ENCODE peak calls at places on chromosomes 12 and 14, in ten cellular contexts. G is RWPE1, R is heart left ventricle, J is left ventricle myocardium inferior, L is tibial artery, N is Peyer's patch, F is IMR-90, E is mesothelial cell of epicardium, X is choroid plexus epithelial cell, Q is lung. C is an unnamed sample.

GRCh38 chr12:62724285-62724684 is 210.7 kb downstream of the PPM1H start:
- DNase-seq in G (no peak), R (no peak), J (no peak), L (no peak), N (no peak), F (no peak), E (no peak), X (no peak), Q (no peak), C (no peak)

GRCh38 chr14:102775855-102776760 is 1.1 kb upstream of the TRAF3 start:
- DNase-seq in G (no peak), R (no peak), J (no peak), L (peak), N (no peak), F (peak), E (no peak), X (peak), Q (no peak), C (peak)

GRCh38 chr14:74980398-74980745 is 22.3 kb upstream of the EIF2B2 start:
- DNase-seq in G (no peak), R (no peak), J (no peak), L (no peak), N (no peak), F (no peak), E (no peak), X (peak), Q (no peak), C (no peak)

GRCh38 chr14:29712586-29712985 is 215.1 kb downstream of the PRKD1 start:
- DNase-seq in G (no peak), R (no peak), J (no peak), L (no peak), N (no peak), F (no peak), E (no peak), X (no peak), Q (no peak), C (no peak)

GRCh38 chr12:57629897-57630471 is 3.0 kb downstream of the B4GALNT1 start:
- DNase-seq in G (no peak), R (no peak), J (no peak), L (no peak), N (peak), F (no peak), E (no peak), X (no peak), Q (no peak), C (no peak)

GRCh38 chr12:114430306-114430705 is 24.4 kb upstream of the TBX5 start:
- DNase-seq in G (no peak), R (no peak), J (no peak), L (no peak), N (no peak), F (peak), E (no peak), X (peak), Q (no peak), C (no peak)

GRCh38 chr12:4962539-4963486 is 53.1 kb downstream of the KCNA1 start:
- DNase-seq in G (no peak), R (no peak), J (no peak), L (no peak), N (no peak), F (no peak), E (no peak), X (no peak), Q (no peak), C (no peak)

GRCh38 chr12:89111964-89112363 is 240.3 kb downstream of the DUSP6 start:
- DNase-seq in G (no peak), R (no peak), J (no peak), L (no peak), N (no peak), F (no peak), E (no peak), X (no peak), Q (no peak), C (no peak)

GRCh38 chr12:92953747-92954146 is 24.7 kb upstream of the EEA1 start:
- DNase-seq in G (no peak), R (no peak), J (no peak), L (no peak), N (no peak), F (no peak), E (no peak), X (no peak), Q (no peak), C (no peak)

GRCh38 chr12:68119250-68119649 is 40.3 kb downstream of the IFNG start:
- DNase-seq in G (no peak), R (no peak), J (no peak), L (no peak), N (no peak), F (no peak), E (no peak), X (no peak), Q (no peak), C (no peak)

GRCh38 chr14:45198551-45198950 is 54.5 kb downstream of the MIS18BP1 start:
- DNase-seq in G (peak), R (no peak), J (no peak), L (no peak), N (no peak), F (peak), E (no peak), X (peak), Q (no peak), C (no peak)

GRCh38 chr12:13000616-13000934 is 510 bp upstream of the HEBP1 start:
- DNase-seq in G (peak), R (no peak), J (no peak), L (no peak), N (no peak), F (no peak), E (no peak), X (no peak), Q (no peak), C (peak)

GRCh38 chr12:107805488-107806180 is 31.1 kb downstream of the ASCL4 start:
- DNase-seq in G (no peak), R (no peak), J (no peak), L (no peak), N (no peak), F (no peak), E (no peak), X (no peak), Q (no peak), C (no peak)

GRCh38 chr12:63893170-63893569 is 48.7 kb downstream of the SRGAP1 start:
- DNase-seq in G (no peak), R (no peak), J (no peak), L (no peak), N (no peak), F (no peak), E (no peak), X (no peak), Q (no peak), C (no peak)

GRCh38 chr12:14048949-14049545 is 67.6 kb upstream of the GRIN2B start:
- DNase-seq in G (no peak), R (no peak), J (no peak), L (no peak), N (no peak), F (no peak), E (no peak), X (no peak), Q (no peak), C (no peak)

GRCh38 chr12:40342010-40342409 is 117.2 kb downstream of the LRRK2 start:
- DNase-seq in G (no peak), R (no peak), J (no peak), L (no peak), N (no peak), F (no peak), E (no peak), X (no peak), Q (no peak), C (no peak)

GRCh38 chr14:50871223-50871622 is 630 bp upstream of the ABHD12B start:
- DNase-seq in G (no peak), R (no peak), J (no peak), L (no peak), N (no peak), F (no peak), E (no peak), X (no peak), Q (no peak), C (no peak)
- TF ChIP-seq CTCF in G (no peak), R (no peak), J (no peak), L (no peak), N (no peak), F (no peak), E (no peak), X (no peak), Q (no peak), C (no peak)

GRCh38 chr12:52360663-52361271 is 6.5 kb downstream of the KRT85 start:
- DNase-seq in G (no peak), R (no peak), J (no peak), L (peak), N (no peak), F (no peak), E (peak), X (no peak), Q (no peak), C (peak)

GRCh38 chr12:52361553-52361952 is 5.7 kb downstream of the KRT85 start:
- DNase-seq in G (no peak), R (no peak), J (no peak), L (peak), N (no peak), F (no peak), E (no peak), X (no peak), Q (no peak), C (peak)

GRCh38 chr12:52364061-52364460 is 3.2 kb downstream of the KRT85 start:
- DNase-seq in G (no peak), R (no peak), J (no peak), L (no peak), N (no peak), F (no peak), E (no peak), X (no peak), Q (no peak), C (peak)

GRCh38 chr12:52363111-52363679 is 4.1 kb downstream of the KRT85 start:
- DNase-seq in G (no peak), R (no peak), J (no peak), L (no peak), N (no peak), F (no peak), E (no peak), X (no peak), Q (no peak), C (peak)

GRCh38 chr12:52362118-52362726 is 5.1 kb downstream of the KRT85 start:
- DNase-seq in G (no peak), R (no peak), J (no peak), L (no peak), N (no peak), F (no peak), E (peak), X (no peak), Q (no peak), C (peak)
- TF ChIP-seq CTCF in G (no peak), R (no peak), J (no peak), L (no peak), N (no peak), F (no peak), E (no peak), X (peak), Q (no peak), C (no peak)

GRCh38 chr14:77409131-77409533 is 14.2 kb downstream of the NOXRED1 start:
- DNase-seq in G (no peak), R (no peak), J (no peak), L (no peak), N (no peak), F (no peak), E (no peak), X (peak), Q (no peak), C (no peak)
- TF ChIP-seq CTCF in G (peak), R (no peak), J (peak), L (no peak), N (no peak), F (peak), E (no peak), X (peak), Q (no peak), C (no peak)

DNA sequence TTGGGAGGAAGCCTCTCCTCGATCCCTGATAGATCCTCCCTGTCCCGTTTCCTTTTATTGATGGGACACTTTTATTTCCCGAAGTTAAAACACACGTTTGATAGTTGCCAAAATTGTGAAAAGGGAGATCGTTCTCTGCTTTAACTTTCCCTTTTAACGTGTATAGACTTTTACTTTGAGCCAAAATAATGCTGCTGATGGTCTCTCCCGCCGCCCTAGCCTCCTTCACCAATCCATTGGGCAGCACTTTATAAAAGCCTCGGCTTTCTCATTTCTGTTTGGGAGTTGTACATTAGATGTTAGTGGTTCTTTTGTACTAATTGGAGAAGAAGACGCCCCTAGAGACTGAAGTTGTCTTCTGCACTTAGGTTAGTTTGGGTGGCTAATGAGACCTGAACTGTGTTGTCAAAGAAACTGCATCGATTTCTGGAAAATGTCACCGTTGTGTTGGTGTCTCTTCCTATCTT is 1.4 kb downstream of the TMTC2 start:
- DNase-seq in G (no peak), R (no peak), J (no peak), L (no peak), N (no peak), F (no peak), E (no peak), X (peak), Q (no peak), C (no peak)
- TF ChIP-seq CTCF in G (peak), R (no peak), J (no peak), L (no peak), N (no peak), F (no peak), E (no peak), X (peak), Q (no peak), C (peak)

GRCh38 chr12:45284096-45284901 is 68.4 kb downstream of the ANO6 start:
- DNase-seq in G (no peak), R (no peak), J (no peak), L (no peak), N (no peak), F (peak), E (no peak), X (peak), Q (no peak), C (no peak)
- TF ChIP-seq CTCF in G (no peak), R (no peak), J (no peak), L (no peak), N (no peak), F (peak), E (no peak), X (peak), Q (no peak), C (no peak)

GRCh38 chr14:104821971-104822608 is 21.2 kb downstream of the ZBTB42 start:
- DNase-seq in G (no peak), R (peak), J (no peak), L (no peak), N (no peak), F (no peak), E (no peak), X (no peak), Q (no peak), C (no peak)

GRCh38 chr14:104819361-104819771 is 18.5 kb downstream of the ZBTB42 start:
- DNase-seq in G (no peak), R (no peak), J (no peak), L (peak), N (no peak), F (no peak), E (no peak), X (no peak), Q (no peak), C (no peak)

GRCh38 chr14:104818714-104819161 is 17.8 kb downstream of the ZBTB42 start:
- DNase-seq in G (no peak), R (peak), J (no peak), L (peak), N (no peak), F (no peak), E (no peak), X (no peak), Q (no peak), C (no peak)

GRCh38 chr14:104821229-104821945 is 20.5 kb downstream of the ZBTB42 start:
- DNase-seq in G (no peak), R (no peak), J (no peak), L (peak), N (no peak), F (no peak), E (no peak), X (no peak), Q (no peak), C (no peak)

GRCh38 chr14:104820669-104821228 is 19.8 kb downstream of the ZBTB42 start:
- DNase-seq in G (peak), R (peak), J (no peak), L (peak), N (no peak), F (peak), E (peak), X (peak), Q (peak), C (no peak)
- TF ChIP-seq CTCF in G (peak), R (peak), J (peak), L (peak), N (no peak), F (peak), E (no peak), X (peak), Q (peak), C (no peak)

GRCh38 chr14:104773505-104774452 is 20.8 kb downstream of the SIVA1 start:
- DNase-seq in G (no peak), R (no peak), J (no peak), L (no peak), N (no peak), F (no peak), E (no peak), X (no peak), Q (no peak), C (no peak)
- TF ChIP-seq CTCF in G (no peak), R (no peak), J (no peak), L (no peak), N (no peak), F (peak), E (no peak), X (peak), Q (no peak), C (no peak)

DNA sequence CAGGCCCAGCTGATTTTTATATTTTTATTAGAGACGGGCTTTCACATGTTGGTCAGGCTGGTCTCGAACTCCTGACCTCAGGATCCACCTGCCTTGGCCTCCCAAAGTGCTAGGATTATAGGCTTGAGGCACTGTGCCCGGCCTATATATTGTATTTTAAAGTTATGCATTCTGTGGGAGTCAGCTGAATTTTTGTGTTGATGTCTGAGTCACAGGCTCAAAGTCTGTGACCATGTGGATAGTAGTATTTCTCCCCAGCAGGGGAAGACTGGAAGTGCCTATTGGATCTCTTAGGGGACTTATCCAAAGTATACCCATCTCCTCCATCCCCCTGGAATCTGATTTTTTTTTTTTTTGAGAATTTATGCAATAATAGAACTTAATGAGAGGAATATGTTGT is 43.8 kb upstream of the ATF1 start:
- DNase-seq in G (no peak), R (no peak), J (no peak), L (no peak), N (no peak), F (peak), E (no peak), X (peak), Q (no peak), C (no peak)
- TF ChIP-seq CTCF in G (no peak), R (no peak), J (no peak), L (no peak), N (no peak), F (peak), E (no peak), X (peak), Q (no peak), C (no peak)

C was measured in CD14-positive monocyte.